ENCODE peak calls at places on chromosomes 7 and 10, in eight cellular contexts. S, H, F, U, D, N, J and X are unnamed samples.

GRCh38 chr10:78491812-78492211 is 458.1 kb downstream of the RPS24 start:
- DNase-seq in N (no peak), H (no peak), S (no peak), U (no peak), D (no peak), J (no peak), F (no peak), X (peak)

GRCh38 chr7:75915416-75916156 is 631 bp downstream of the POR start:
- DNase-seq in U (peak), F (peak), J (no peak), D (peak), S (peak), H (no peak), N (peak), X (no peak)

GRCh38 chr10:46321770-46322169 is 35.0 kb downstream of the ANTXRL start:
- DNase-seq in N (no peak), J (no peak), D (no peak), H (no peak), F (no peak), S (no peak), U (no peak), X (no peak)

GRCh38 chr7:101235050-101235449 is 2.6 kb downstream of the CLDN15 start:
- DNase-seq in N (no peak), S (no peak), J (no peak), D (no peak), H (no peak), F (no peak), U (no peak), X (no peak)

GRCh38 chr7:55032069-55032699 is 13.4 kb downstream of the EGFR start:
- DNase-seq in N (no peak), H (no peak), S (no peak), J (no peak), D (no peak), U (no peak), F (no peak), X (no peak)

GRCh38 chr10:80464557-80465466 is 10.7 kb downstream of the TSPAN14 start:
- DNase-seq in F (peak), N (no peak), H (no peak), D (peak), J (no peak), U (peak), S (no peak), X (no peak)

GRCh38 chr7:76292206-76292573 is 10.3 kb upstream of the HSPB1 start:
- DNase-seq in H (peak), S (no peak), F (no peak), D (peak), J (no peak), U (no peak), N (no peak), X (no peak)

GRCh38 chr10:122207596-122207995 is 63.5 kb upstream of the BTBD16 start:
- DNase-seq in N (no peak), D (no peak), H (no peak), J (no peak), U (no peak), S (no peak), F (no peak), X (no peak)

GRCh38 chr7:132800522-132800921 is 224.3 kb upstream of the PLXNA4 start:
- DNase-seq in D (no peak), J (no peak), N (no peak), F (no peak), H (no peak), U (no peak), S (no peak), X (no peak)

GRCh38 chr7:12257582-12257981 is 46.5 kb downstream of the TMEM106B start:
- DNase-seq in F (no peak), D (no peak), U (no peak), S (peak), J (no peak), H (peak), N (no peak), X (no peak)

GRCh38 chr10:71323407-71323806 is 4.3 kb downstream of the SLC29A3 start:
- DNase-seq in J (no peak), F (no peak), U (no peak), S (no peak), D (no peak), N (no peak), H (no peak), X (no peak)

GRCh38 chr7:142554555-142555532 is 194.4 kb upstream of the PRSS1 start:
- DNase-seq in S (no peak), H (no peak), F (no peak), J (no peak), U (no peak), D (no peak), N (no peak), X (no peak)

GRCh38 chr10:125120046-125120710 is 40.2 kb downstream of the CTBP2 start:
- DNase-seq in S (no peak), J (no peak), F (no peak), H (no peak), N (no peak), U (peak), D (no peak), X (no peak)

GRCh38 chr10:121595806-121596667 is 2.2 kb downstream of the FGFR2 start:
- DNase-seq in S (no peak), H (no peak), F (no peak), N (no peak), D (no peak), J (no peak), U (no peak), X (no peak)

GRCh38 chr7:158321056-158321700 is 266.4 kb downstream of the PTPRN2 start:
- DNase-seq in N (no peak), D (no peak), S (no peak), F (no peak), H (no peak), J (no peak), U (peak), X (no peak)

DNA sequence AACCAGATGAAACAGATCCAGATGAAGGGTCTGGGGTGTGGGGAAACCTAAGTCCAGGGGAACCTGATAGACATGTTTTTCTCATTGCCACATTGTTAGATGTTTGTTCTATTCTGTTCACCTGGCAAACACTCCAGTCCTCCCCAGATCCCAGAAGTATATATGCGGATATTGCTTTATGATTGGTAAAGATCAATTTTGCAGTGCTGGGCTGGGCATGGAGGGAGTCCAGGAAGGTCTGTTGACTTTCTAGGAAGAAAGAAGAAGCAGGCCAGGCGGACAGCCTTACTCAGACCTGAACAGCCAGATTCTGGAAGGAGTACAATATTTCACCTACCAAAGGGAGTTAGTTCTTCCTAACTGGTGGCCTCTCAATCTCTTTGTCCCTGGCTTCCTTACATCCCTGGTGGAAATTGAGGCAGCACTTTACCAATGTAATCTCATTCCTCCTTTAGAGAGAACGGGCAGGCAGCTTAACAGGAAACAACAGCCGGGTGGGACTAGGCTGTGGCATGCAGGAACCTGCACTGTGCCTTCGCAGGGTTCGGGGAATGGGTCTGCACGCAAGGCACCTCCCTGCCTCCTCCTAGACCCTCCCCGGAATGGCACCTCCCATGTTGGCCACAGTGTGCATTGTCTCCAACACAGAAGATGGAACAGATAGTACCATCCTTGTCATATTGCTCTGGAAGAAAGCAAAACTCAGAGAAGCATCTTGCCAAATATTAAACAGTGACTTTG is 931 bp downstream of the GIMAP6 start:
- DNase-seq in J (no peak), U (peak), N (no peak), D (peak), H (no peak), S (peak), F (peak), X (no peak)
- H3K4me3 ChIP-seq in J (no peak), U (peak), N (peak), D (peak), H (no peak), S (peak), F (peak), X (no peak)

GRCh38 chr10:97030894-97031293 is 154.9 kb downstream of the SLIT1 start:
- DNase-seq in S (no peak), F (no peak), U (no peak), H (no peak), D (no peak), N (no peak), J (no peak), X (no peak)
- H3K4me3 ChIP-seq in S (no peak), F (no peak), U (no peak), H (no peak), D (no peak), N (no peak), J (no peak), X (no peak)

DNA sequence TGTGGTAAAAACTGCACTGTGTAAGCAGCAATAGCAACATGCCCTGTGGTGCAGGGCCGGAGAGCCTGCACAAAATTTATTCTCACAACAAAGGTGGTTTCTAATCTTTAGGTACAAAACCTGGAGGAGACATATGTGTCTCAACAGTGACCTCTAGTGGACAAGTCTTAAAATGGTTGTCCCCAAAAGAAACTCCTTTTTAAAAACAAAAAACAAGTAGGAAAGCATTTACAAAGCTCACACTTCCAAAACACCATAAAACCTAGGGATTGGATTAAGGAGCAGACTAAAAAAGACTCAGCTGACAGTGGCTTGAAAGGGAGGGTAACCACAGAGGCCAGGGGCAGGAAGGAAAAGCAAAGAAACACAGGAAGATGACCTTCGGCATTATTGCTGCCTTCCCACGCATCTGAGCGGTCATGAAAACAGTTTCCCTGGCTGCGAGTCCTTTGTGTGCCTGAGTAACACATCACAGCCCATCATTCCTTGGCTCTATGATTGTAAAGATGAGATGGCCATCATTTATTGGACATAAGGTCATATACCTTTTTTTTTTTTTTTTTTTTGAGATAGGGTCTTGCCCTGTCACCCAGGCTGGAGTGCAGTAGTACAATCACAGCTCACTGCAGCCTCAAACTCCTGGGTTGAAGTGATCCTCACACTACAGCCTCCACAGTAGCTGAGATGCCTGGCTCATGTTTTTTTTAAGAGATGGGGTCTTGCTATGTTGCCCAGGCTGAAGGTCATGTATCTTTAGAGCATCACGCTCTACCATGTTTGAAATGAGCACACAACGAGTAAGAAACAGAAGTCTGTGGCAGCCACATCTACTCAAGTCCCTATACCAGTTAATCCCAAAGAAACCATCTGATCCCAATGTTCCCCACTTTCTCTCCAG is 39.5 kb downstream of the RSU1 start:
- DNase-seq in H (no peak), F (no peak), S (peak), N (peak), J (peak), D (no peak), U (no peak), X (peak)
- H3K4me3 ChIP-seq in H (no peak), F (peak), S (peak), N (no peak), J (no peak), D (no peak), U (no peak), X (no peak)

GRCh38 chr7:96080021-96080420 is 241.9 kb downstream of the SLC25A13 start:
- DNase-seq in J (no peak), F (no peak), H (no peak), U (no peak), S (no peak), D (no peak), N (no peak), X (no peak)

GRCh38 chr7:96075510-96076349 is 246.2 kb downstream of the SLC25A13 start:
- DNase-seq in U (peak), D (peak), H (no peak), S (peak), N (peak), F (peak), J (no peak), X (no peak)

GRCh38 chr7:96076350-96076707 is 245.6 kb downstream of the SLC25A13 start:
- DNase-seq in H (no peak), N (no peak), S (no peak), F (no peak), J (no peak), D (no peak), U (no peak), X (no peak)
- H3K4me3 ChIP-seq in H (peak), N (peak), S (no peak), F (peak), J (peak), D (peak), U (peak), X (peak)

DNA sequence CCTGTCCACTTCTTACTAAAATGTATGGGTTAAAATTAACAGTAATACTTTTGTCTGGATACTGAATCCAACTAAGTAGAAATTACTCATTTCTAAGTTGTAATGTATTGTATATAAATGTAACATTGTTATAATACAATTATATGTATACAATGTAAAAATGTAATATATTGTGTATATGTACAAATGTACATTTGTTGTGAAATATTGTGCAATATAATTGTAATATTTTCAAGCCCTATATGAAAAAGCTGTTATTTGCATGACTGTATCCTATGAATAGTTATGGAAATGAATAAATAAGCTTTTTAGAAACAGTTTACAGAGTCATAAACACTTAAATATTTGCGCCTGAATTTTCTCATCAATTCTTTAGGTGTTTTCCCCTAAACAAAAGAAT is 20.3 kb upstream of the UMAD1 start:
- DNase-seq in D (no peak), F (no peak), N (no peak), H (no peak), J (no peak), U (no peak), S (no peak), X (no peak)
- H3K4me3 ChIP-seq in D (no peak), F (no peak), N (no peak), H (no peak), J (no peak), U (no peak), S (no peak), X (no peak)